ENCODE peak calls at places on chromosomes 12 and 14, in seven cellular contexts. J, B, Q, P, X, M and C are unnamed samples.

GRCh38 chr14:104223101-104223809 is 84.9 kb downstream of the KIF26A start:
- DNase-seq in J (no peak), B (no peak), Q (peak), P (no peak), X (no peak), M (no peak), C (no peak)

GRCh38 chr14:99644723-99645544 is at the start of gene HHIPL1:
- DNase-seq in J (no peak), B (no peak), Q (no peak), P (peak), X (no peak), M (no peak), C (no peak)

GRCh38 chr12:83817730-83818129 is 1094.9 kb downstream of the SLC6A15 start:
- DNase-seq in J (no peak), B (no peak), Q (no peak), P (no peak), X (no peak), M (no peak), C (no peak)

GRCh38 chr14:79442776-79443175 is 768.5 kb downstream of the DIO2 start:
- DNase-seq in J (no peak), B (no peak), Q (no peak), P (no peak), X (no peak), M (no peak), C (no peak)

GRCh38 chr12:95738024-95738611 is 52.4 kb downstream of the NTN4 start:
- DNase-seq in J (no peak), B (no peak), Q (no peak), P (no peak), X (no peak), M (no peak), C (no peak)

GRCh38 chr12:31736472-31736871 is 7.7 kb upstream of the AMN1 start:
- DNase-seq in J (no peak), B (peak), Q (no peak), P (peak), X (peak), M (no peak), C (no peak)

GRCh38 chr12:87428701-87429277 is 600.4 kb downstream of the C12orf50 start:
- DNase-seq in J (no peak), B (peak), Q (no peak), P (peak), X (no peak), M (no peak), C (no peak)

GRCh38 chr14:50775357-50775756 is 55.6 kb downstream of the NIN start:
- DNase-seq in J (no peak), B (peak), Q (no peak), P (peak), X (peak), M (no peak), C (no peak)

GRCh38 chr14:81449576-81449975 is 49.5 kb upstream of the STON2 start:
- DNase-seq in J (no peak), B (no peak), Q (no peak), P (no peak), X (no peak), M (no peak), C (no peak)

GRCh38 chr12:105214141-105214540 is 21.8 kb downstream of the APPL2 start:
- DNase-seq in J (no peak), B (peak), Q (no peak), P (no peak), X (peak), M (no peak), C (no peak)

GRCh38 chr12:14825256-14825655 is 11.3 kb upstream of the SMCO3 start:
- DNase-seq in J (no peak), B (peak), Q (no peak), P (no peak), X (no peak), M (no peak), C (no peak)

GRCh38 chr14:21071225-21072041 is 1.3 kb downstream of the ARHGEF40 start:
- DNase-seq in J (peak), B (peak), Q (peak), P (peak), X (peak), M (peak), C (peak)

GRCh38 chr14:53744846-53745245 is 211.8 kb downstream of the BMP4 start:
- DNase-seq in J (no peak), B (no peak), Q (no peak), P (no peak), X (no peak), M (no peak), C (no peak)

GRCh38 chr14:59200214-59200613 is 11.7 kb downstream of the DAAM1 start:
- DNase-seq in J (no peak), B (no peak), Q (no peak), P (no peak), X (no peak), M (no peak), C (no peak)

GRCh38 chr12:10952645-10953044 is 13.6 kb upstream of the TAS2R14 start:
- DNase-seq in J (no peak), B (no peak), Q (no peak), P (no peak), X (no peak), M (no peak), C (no peak)

GRCh38 chr12:110005319-110005973 is 6.2 kb downstream of the ANKRD13A start:
- DNase-seq in J (no peak), B (no peak), Q (no peak), P (no peak), X (no peak), M (no peak), C (no peak)

GRCh38 chr14:49306152-49306751 is 279.9 kb downstream of the RPS29 start:
- DNase-seq in J (no peak), B (peak), Q (no peak), P (peak), X (no peak), M (no peak), C (no peak)

GRCh38 chr14:59208224-59208814 is 19.9 kb downstream of the DAAM1 start:
- DNase-seq in J (no peak), B (peak), Q (no peak), P (peak), X (peak), M (no peak), C (no peak)

GRCh38 chr12:83462419-83462818 is 775.7 kb downstream of the TMTC2 start:
- DNase-seq in J (no peak), B (no peak), Q (no peak), P (no peak), X (no peak), M (no peak), C (no peak)

GRCh38 chr12:89566615-89567014 is 40.8 kb upstream of the POC1B start:
- DNase-seq in J (no peak), B (peak), Q (no peak), P (no peak), X (no peak), M (no peak), C (no peak)

GRCh38 chr12:55019784-55020183 is at the start of gene NEUROD4:
- DNase-seq in J (peak), B (peak), Q (no peak), P (peak), X (peak), M (no peak), C (peak)

DNA sequence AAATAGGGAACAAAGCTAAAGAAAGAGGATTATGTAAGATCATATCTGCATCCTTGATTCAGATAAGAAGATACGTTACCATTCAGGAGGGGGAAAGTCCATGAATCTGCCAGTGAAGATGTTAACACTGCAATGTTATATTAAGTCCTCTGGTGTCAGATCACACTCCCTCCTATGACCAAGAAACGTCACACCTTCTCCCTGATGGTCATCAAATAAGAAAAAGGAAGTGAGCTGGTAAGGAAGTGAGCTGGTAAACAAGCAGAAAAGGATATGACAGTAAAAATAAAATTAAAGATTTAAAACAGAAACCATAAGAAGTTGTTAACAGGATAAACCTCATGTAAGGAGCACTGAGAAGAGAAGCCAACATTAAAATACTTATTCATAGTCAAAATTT is 340.2 kb downstream of the SEC23A start:
- DNase-seq in J (no peak), B (no peak), Q (no peak), P (no peak), X (no peak), M (no peak), C (no peak)
- TF ChIP-seq CTCF in J (no peak), B (no peak), Q (no peak), P (no peak), X (no peak), M (no peak), C (no peak)

DNA sequence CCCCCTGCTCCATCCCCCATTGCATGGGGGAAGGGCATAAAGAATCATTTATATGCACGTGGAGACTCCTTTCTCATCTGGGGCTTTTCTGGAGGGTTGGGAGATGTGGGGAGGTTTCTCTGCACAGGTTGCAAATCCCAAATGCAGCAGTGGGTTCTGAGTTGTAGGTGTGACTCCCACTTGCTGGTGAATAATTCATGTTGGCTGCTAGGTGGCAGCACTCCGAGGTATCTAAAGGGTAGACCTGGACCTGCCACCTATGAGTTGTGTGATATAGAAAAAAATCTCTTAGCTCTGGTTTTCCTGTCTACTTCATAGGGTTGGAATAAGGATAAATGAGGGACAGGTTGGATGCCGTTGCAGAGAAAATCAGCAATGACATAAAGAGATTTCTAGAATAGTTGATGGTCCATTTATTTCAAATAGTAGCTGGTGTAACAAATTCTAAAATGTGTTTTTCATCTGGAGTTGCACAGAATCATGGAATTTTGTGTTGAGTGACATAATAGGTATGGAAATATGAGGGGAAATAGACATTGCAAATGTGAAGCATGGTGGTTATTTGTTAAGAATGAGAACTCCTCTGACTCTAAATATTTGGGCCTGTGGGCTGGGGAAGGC is 4.6 kb downstream of the MARCHF9 start:
- DNase-seq in J (no peak), B (no peak), Q (no peak), P (no peak), X (no peak), M (no peak), C (no peak)
- TF ChIP-seq CTCF in J (no peak), B (peak), Q (peak), P (peak), X (peak), M (no peak), C (peak)

GRCh38 chr12:92928962-92929915 is at the start of gene EEA1:
- DNase-seq in J (peak), B (peak), Q (peak), P (peak), X (peak), M (peak), C (peak)

GRCh38 chr12:92928431-92928961 is 599 bp downstream of the EEA1 start:
- DNase-seq in J (peak), B (peak), Q (no peak), P (peak), X (no peak), M (peak), C (peak)

GRCh38 chr12:92926549-92926948 is 2.5 kb downstream of the EEA1 start:
- DNase-seq in J (no peak), B (no peak), Q (no peak), P (no peak), X (no peak), M (no peak), C (no peak)

GRCh38 chr12:92927436-92928116 is 1.5 kb downstream of the EEA1 start:
- DNase-seq in J (no peak), B (peak), Q (no peak), P (peak), X (peak), M (no peak), C (no peak)

GRCh38 chr12:92927055-92927435 is 2.0 kb downstream of the EEA1 start:
- DNase-seq in J (peak), B (peak), Q (no peak), P (peak), X (peak), M (peak), C (no peak)
- TF ChIP-seq CTCF in J (no peak), B (peak), Q (no peak), P (no peak), X (peak), M (no peak), C (no peak)

GRCh38 chr12:56998981-56999380 is 7.4 kb downstream of the ZBTB39 start:
- DNase-seq in J (no peak), B (no peak), Q (peak), P (no peak), X (no peak), M (no peak), C (no peak)

GRCh38 chr12:56999456-56999855 is 6.9 kb downstream of the ZBTB39 start:
- DNase-seq in J (no peak), B (no peak), Q (no peak), P (no peak), X (no peak), M (no peak), C (no peak)

GRCh38 chr12:57003395-57003794 is 3.0 kb downstream of the ZBTB39 start:
- DNase-seq in J (no peak), B (no peak), Q (peak), P (no peak), X (no peak), M (no peak), C (no peak)

GRCh38 chr12:57000393-57000792 is 6.0 kb downstream of the ZBTB39 start:
- DNase-seq in J (no peak), B (no peak), Q (no peak), P (no peak), X (no peak), M (no peak), C (no peak)

DNA sequence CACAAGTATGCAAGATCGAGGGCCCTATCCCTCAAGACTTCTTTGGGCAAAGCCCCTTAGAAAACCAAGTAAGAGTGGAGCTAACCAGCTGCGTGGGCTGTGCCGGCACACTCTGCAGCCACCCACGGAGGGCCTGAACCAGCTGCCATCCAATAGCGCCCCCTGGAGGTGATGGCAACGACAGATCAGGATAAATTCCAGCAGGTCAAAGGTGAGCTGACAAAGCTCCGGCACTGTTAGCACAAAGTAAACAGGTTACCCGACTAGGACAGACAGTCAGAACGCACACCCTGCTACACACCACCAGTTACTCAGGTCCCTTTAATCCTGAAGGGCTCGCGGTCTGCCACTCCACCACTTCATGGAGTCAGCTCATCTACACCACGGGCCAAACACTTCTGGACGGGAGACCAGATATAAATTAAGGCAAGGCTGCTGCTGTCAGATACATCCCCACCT is 4.9 kb downstream of the ZBTB39 start:
- DNase-seq in J (peak), B (peak), Q (peak), P (peak), X (no peak), M (peak), C (peak)
- TF ChIP-seq CTCF in J (peak), B (peak), Q (peak), P (peak), X (peak), M (peak), C (peak)

GRCh38 chr14:106691601-106692291 is 1165.4 kb downstream of the TMEM121 start:
- DNase-seq in J (no peak), B (no peak), Q (peak), P (no peak), X (no peak), M (no peak), C (peak)

GRCh38 chr14:106690333-106690891 is 1164.0 kb downstream of the TMEM121 start:
- DNase-seq in J (no peak), B (no peak), Q (no peak), P (no peak), X (no peak), M (no peak), C (no peak)

GRCh38 chr14:106694638-106695393 is 1168.4 kb downstream of the TMEM121 start:
- DNase-seq in J (peak), B (peak), Q (peak), P (no peak), X (no peak), M (no peak), C (no peak)
- TF ChIP-seq CTCF in J (no peak), B (peak), Q (peak), P (no peak), X (no peak), M (no peak), C (no peak)